ENCODE peak calls at places on chromosomes 7 and 10, in five cellular contexts. U, B, X, I and J are unnamed samples.

GRCh38 chr7:43234073-43234472 is 121.6 kb downstream of the HECW1 start:
- DNase-seq in U (no peak), B (no peak), X (no peak), I (no peak), J (no peak)

GRCh38 chr10:43225787-43226153 is 41.1 kb downstream of the RASGEF1A start:
- DNase-seq in U (no peak), B (peak; percentile 2), X (no peak), I (no peak), J (no peak)

GRCh38 chr7:149790146-149790548 is 16.8 kb upstream of the ZNF467 start:
- DNase-seq in U (no peak), B (peak; percentile 57), X (no peak), I (no peak), J (peak; percentile 10)

GRCh38 chr10:93420091-93420490 is 62.0 kb downstream of the MYOF start:
- DNase-seq in U (no peak), B (peak; percentile 13), X (no peak), I (no peak), J (peak; percentile 52)

GRCh38 chr10:98858525-98858924 is 377.1 kb downstream of the HPSE2 start:
- DNase-seq in U (no peak), B (no peak), X (no peak), I (no peak), J (peak; percentile 11)

GRCh38 chr7:158533386-158534133 is 54.1 kb downstream of the PTPRN2 start:
- DNase-seq in U (no peak), B (no peak), X (no peak), I (no peak), J (no peak)

GRCh38 chr10:42722575-42722974 is 60.0 kb upstream of the BMS1 start:
- DNase-seq in U (no peak), B (no peak), X (no peak), I (no peak), J (no peak)

GRCh38 chr7:116546916-116547315 is 22.1 kb downstream of the CAV1 start:
- DNase-seq in U (no peak), B (no peak), X (no peak), I (peak; percentile 44), J (no peak)

GRCh38 chr10:4240641-4241197 is 455.7 kb upstream of the KLF6 start:
- DNase-seq in U (peak; percentile 80), B (no peak), X (no peak), I (peak; percentile 88), J (peak; percentile 79)

GRCh38 chr7:129417073-129417472 is 17.2 kb upstream of the STRIP2 start:
- DNase-seq in U (no peak), B (no peak), X (no peak), I (no peak), J (peak; percentile 19)

GRCh38 chr10:15300697-15301096 is 70.4 kb downstream of the FAM171A1 start:
- DNase-seq in U (no peak), B (no peak), X (no peak), I (peak; percentile 24), J (no peak)

GRCh38 chr10:87585565-87586514 is 73.8 kb upstream of the PAPSS2 start:
- DNase-seq in U (peak; percentile 36), B (peak; percentile 31), X (no peak), I (peak; percentile 64), J (peak; percentile 38)

GRCh38 chr7:41858196-41858595 is 155.3 kb upstream of the INHBA start:
- DNase-seq in U (peak; percentile 14), B (no peak), X (no peak), I (no peak), J (no peak)

GRCh38 chr10:121104476-121105111 is 253.4 kb downstream of the WDR11 start:
- DNase-seq in U (no peak), B (no peak), X (no peak), I (no peak), J (no peak)

GRCh38 chr10:130647341-130647740 is 511.1 kb downstream of the GLRX3 start:
- DNase-seq in U (no peak), B (no peak), X (no peak), I (no peak), J (no peak)

GRCh38 chr10:58477902-58478301 is 34.8 kb upstream of the BICC1 start:
- DNase-seq in U (no peak), B (no peak), X (no peak), I (no peak), J (no peak)

GRCh38 chr7:44935016-44935415 is 43.8 kb downstream of the MYO1G start:
- DNase-seq in U (no peak), B (no peak), X (no peak), I (no peak), J (no peak)

GRCh38 chr10:97136744-97137143 is 49.0 kb downstream of the SLIT1 start:
- DNase-seq in U (no peak), B (no peak), X (no peak), I (no peak), J (no peak)

GRCh38 chr7:48004023-48004422 is 24.6 kb upstream of the HUS1 start:
- DNase-seq in U (no peak), B (no peak), X (no peak), I (no peak), J (no peak)

GRCh38 chr10:124262971-124263370 is 155.8 kb downstream of the OAT start:
- DNase-seq in U (no peak), B (no peak), X (no peak), I (no peak), J (no peak)

GRCh38 chr7:148699024-148699771 is 495 bp downstream of the CUL1 start:
- DNase-seq in U (no peak), B (peak; percentile 58), X (peak; percentile 70), I (peak; percentile 58), J (peak; percentile 62)

GRCh38 chr7:73706122-73707044 is 13.1 kb downstream of the STX1A start:
- DNase-seq in U (peak; percentile 52), B (no peak), X (no peak), I (peak; percentile 74), J (no peak)

GRCh38 chr7:73741600-73741999 is 3.0 kb upstream of the ABHD11 start:
- DNase-seq in U (no peak), B (peak; percentile 54), X (no peak), I (no peak), J (no peak)

GRCh38 chr7:129308047-129308446 is 83.2 kb downstream of the AHCYL2 start:
- DNase-seq in U (no peak), B (peak; percentile 9), X (no peak), I (peak; percentile 31), J (peak; percentile 9)

GRCh38 chr7:6392712-6393666 is 54.8 kb downstream of the DAGLB start:
- DNase-seq in U (peak; percentile 84), B (peak; percentile 81), X (no peak), I (peak; percentile 92), J (peak; percentile 83)

GRCh38 chr7:124550036-124550435 is 215.6 kb downstream of the GPR37 start:
- DNase-seq in U (no peak), B (no peak), X (no peak), I (no peak), J (peak; percentile 45)

GRCh38 chr7:9939171-9939570 is 1034.5 kb upstream of the PHF14 start:
- DNase-seq in U (no peak), B (no peak), X (no peak), I (no peak), J (no peak)

GRCh38 chr7:134780166-134780853 is 876 bp downstream of the CALD1 start:
- DNase-seq in U (no peak), B (no peak), X (no peak), I (peak; percentile 60), J (peak; percentile 30)

GRCh38 chr7:137454169-137455166 is 110.9 kb upstream of the PTN start:
- DNase-seq in U (peak; percentile 30), B (peak; percentile 16), X (peak; percentile 29), I (peak; percentile 83), J (peak; percentile 99)

GRCh38 chr7:19410096-19410495 is 264.9 kb upstream of the FERD3L start:
- DNase-seq in U (no peak), B (no peak), X (no peak), I (peak; percentile 60), J (no peak)

GRCh38 chr7:19405546-19405945 is 260.3 kb upstream of the FERD3L start:
- DNase-seq in U (peak; percentile 51), B (no peak), X (no peak), I (peak; percentile 81), J (peak; percentile 76)

GRCh38 chr7:19408821-19409220 is 263.6 kb upstream of the FERD3L start:
- DNase-seq in U (no peak), B (no peak), X (no peak), I (no peak), J (no peak)

GRCh38 chr7:19404912-19405329 is 259.7 kb upstream of the FERD3L start:
- DNase-seq in U (peak; percentile 96), B (no peak), X (no peak), I (peak; percentile 98), J (peak; percentile 98)

DNA sequence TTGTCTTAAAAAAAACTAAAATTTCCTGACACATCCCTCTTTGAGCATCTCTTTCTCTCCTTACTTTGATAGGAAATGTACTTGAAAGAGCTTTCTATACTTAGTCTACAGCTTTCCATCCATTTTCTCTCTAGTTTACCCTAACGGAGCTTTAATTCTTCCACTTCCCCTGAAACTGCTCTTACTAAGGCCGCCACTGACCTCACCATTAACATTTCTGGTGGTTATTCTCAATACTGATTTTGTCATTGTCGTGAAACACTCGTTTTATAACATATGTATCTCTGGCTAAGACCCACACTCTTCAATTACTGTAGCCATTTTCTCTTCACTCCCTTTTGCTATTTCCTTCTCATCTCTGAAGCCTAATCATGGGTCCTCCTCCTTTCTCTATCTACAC is 262.0 kb upstream of the FERD3L start:
- DNase-seq in U (no peak), B (no peak), X (peak; percentile 8), I (no peak), J (no peak)
- TF ChIP-seq CTCF in U (no peak), B (no peak), X (no peak), I (no peak), J (no peak)

GRCh38 chr10:100158044-100158805 is 27.6 kb downstream of the ERLIN1 start:
- DNase-seq in U (no peak), B (no peak), X (peak; percentile 70), I (no peak), J (no peak)
- TF ChIP-seq CTCF in U (no peak), B (no peak), X (peak; percentile 10), I (no peak), J (no peak)

GRCh38 chr10:6503171-6503570 is 76.9 kb downstream of the PRKCQ start:
- DNase-seq in U (no peak), B (no peak), X (no peak), I (no peak), J (no peak)

GRCh38 chr10:6501931-6502330 is 78.1 kb downstream of the PRKCQ start:
- DNase-seq in U (no peak), B (no peak), X (no peak), I (no peak), J (no peak)

GRCh38 chr10:6504296-6504695 is 75.8 kb downstream of the PRKCQ start:
- DNase-seq in U (no peak), B (no peak), X (no peak), I (no peak), J (no peak)

GRCh38 chr10:6507311-6507710 is 72.8 kb downstream of the PRKCQ start:
- DNase-seq in U (no peak), B (no peak), X (peak; percentile 64), I (no peak), J (no peak)

DNA sequence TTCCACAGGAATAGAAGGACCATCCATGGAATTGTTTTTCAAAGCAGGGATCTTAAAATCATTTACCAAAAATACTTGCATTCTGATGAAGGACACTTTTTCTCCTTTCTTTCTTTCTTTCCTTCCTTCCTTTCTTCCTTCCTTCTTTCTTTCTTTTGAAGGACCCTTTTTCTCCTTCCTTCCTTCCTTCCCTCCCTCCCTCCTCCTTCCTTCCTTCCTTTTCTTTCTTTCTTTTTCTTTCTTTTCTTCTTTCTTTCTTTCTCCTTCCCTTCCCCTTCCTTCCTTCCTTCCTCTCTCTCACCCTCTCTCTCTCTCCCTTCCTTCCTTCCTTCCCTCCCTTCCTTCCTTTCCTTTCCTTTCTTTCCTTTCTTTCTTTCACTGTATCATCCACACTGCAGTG is 74.8 kb downstream of the PRKCQ start:
- DNase-seq in U (no peak), B (no peak), X (no peak), I (no peak), J (no peak)
- TF ChIP-seq CTCF in U (no peak), B (no peak), X (no peak), I (no peak), J (no peak)

GRCh38 chr10:30878920-30879319 is 152.7 kb downstream of the ZNF438 start:
- DNase-seq in U (no peak), B (no peak), X (no peak), I (no peak), J (no peak)
- TF ChIP-seq CTCF in U (no peak), B (no peak), X (no peak), I (no peak), J (no peak)